ENCODE peak calls at places on chromosomes 16 and 17, in seven cellular contexts. N, Z, B, E, P, D and K are unnamed samples.

GRCh38 chr17:28969706-28970393 is 18.5 kb upstream of the PHF12 start:
- DNase-seq in Z (no peak), N (no peak), P (no peak), D (no peak), E (no peak), B (no peak), K (no peak)

GRCh38 chr16:35207059-35207999 is 1747.9 kb downstream of the TP53TG3F start:
- DNase-seq in N (no peak), P (no peak), Z (no peak), B (no peak), D (no peak), E (no peak), K (no peak)

GRCh38 chr16:79175286-79176057 is 425.1 kb downstream of the MAF start:
- DNase-seq in B (no peak), P (no peak), N (no peak), E (no peak), D (no peak), Z (no peak), K (no peak)

GRCh38 chr16:50152386-50152806 is 710 bp upstream of the TENT4B start:
- DNase-seq in P (peak), E (no peak), B (peak), Z (no peak), N (no peak), D (peak), K (no peak)

GRCh38 chr16:68289621-68290329 is 21.0 kb downstream of the SLC7A6OS start:
- DNase-seq in D (peak), E (no peak), N (no peak), P (peak), B (no peak), Z (no peak), K (no peak)

GRCh38 chr16:46713634-46714033 is 24.2 kb downstream of the ORC6 start:
- DNase-seq in D (no peak), N (no peak), B (no peak), P (no peak), Z (no peak), E (no peak), K (no peak)

GRCh38 chr17:28468781-28469180 is 4.7 kb upstream of the SLC13A2 start:
- DNase-seq in E (no peak), N (no peak), D (peak), P (no peak), B (no peak), Z (no peak), K (no peak)

GRCh38 chr17:13002761-13003453 is 14.9 kb downstream of the ELAC2 start:
- DNase-seq in D (no peak), E (peak), P (peak), B (peak), N (peak), Z (peak), K (no peak)

GRCh38 chr16:69166946-69167930 is 19.7 kb upstream of the SNTB2 start:
- DNase-seq in Z (no peak), D (no peak), P (no peak), E (no peak), B (no peak), N (peak), K (no peak)

GRCh38 chr16:66481943-66482390 is 54.9 kb downstream of the BEAN1 start:
- DNase-seq in E (no peak), P (no peak), D (no peak), Z (no peak), N (no peak), B (no peak), K (no peak)

GRCh38 chr17:9937164-9937835 is 32.2 kb upstream of the RCVRN start:
- DNase-seq in P (peak), B (no peak), N (no peak), E (no peak), Z (no peak), D (no peak), K (no peak)

GRCh38 chr16:49492090-49492801 is 118.6 kb downstream of the C16orf78 start:
- DNase-seq in Z (no peak), B (peak), E (no peak), D (no peak), P (peak), N (no peak), K (no peak)

GRCh38 chr16:83878838-83879237 is 20.1 kb upstream of the MLYCD start:
- DNase-seq in D (no peak), Z (peak), P (no peak), N (peak), B (no peak), E (peak), K (no peak)

GRCh38 chr16:88533945-88534641 is 36.1 kb upstream of the ZC3H18 start:
- DNase-seq in Z (no peak), B (peak), E (no peak), N (peak), P (peak), D (no peak), K (no peak)

GRCh38 chr16:30985401-30986128 is 558 bp downstream of the HSD3B7 start:
- DNase-seq in D (no peak), P (no peak), Z (no peak), N (no peak), B (no peak), E (no peak), K (no peak)